ENCODE peak calls at places on chromosomes 16 and 17, in eight cellular contexts. E is cardiac muscle cell, N is mammary epithelial cell, C is small intestine, W is spleen, Y is heart left ventricle, V is psoas muscle, S is aorta. H is an unnamed sample.

GRCh38 chr17:79306688-79307323 is 232.2 kb downstream of the ENGASE start:
- DNase-seq in Y (peak; percentile 35), V (peak; percentile 90), C (no peak), W (no peak), E (no peak), S (peak; percentile 88), N (no peak), H (no peak)

GRCh38 chr17:41621916-41622315 is 2.5 kb downstream of the KRT17 start:
- DNase-seq in E (no peak), N (peak; percentile 60), Y (no peak), S (peak; percentile 37), C (no peak), W (no peak), V (no peak), H (no peak)

GRCh38 chr17:67414559-67414958 is 37.5 kb downstream of the PITPNC1 start:
- DNase-seq in Y (no peak), N (no peak), C (no peak), W (no peak), V (no peak), S (no peak), E (no peak), H (no peak)

GRCh38 chr16:27780468-27781194 is 230.7 kb downstream of the KATNIP start:
- DNase-seq in W (peak; percentile 58), V (no peak), C (no peak), Y (no peak), N (no peak), S (no peak), E (no peak), H (no peak)

GRCh38 chr17:71983828-71984227 is 137.0 kb upstream of the SOX9 start:
- DNase-seq in Y (no peak), V (no peak), S (no peak), N (peak; percentile 69), C (no peak), E (no peak), W (no peak), H (no peak)

GRCh38 chr16:79509221-79509631 is 91.3 kb downstream of the MAF start:
- DNase-seq in S (peak; percentile 80), E (no peak), W (no peak), Y (peak; percentile 49), N (no peak), C (no peak), V (peak; percentile 76), H (no peak)

GRCh38 chr17:6843241-6843890 is 11.8 kb upstream of the TEKT1 start:
- DNase-seq in S (no peak), W (no peak), Y (no peak), V (no peak), C (peak; percentile 44), E (peak; percentile 69), N (peak; percentile 42), H (peak; percentile 54)

GRCh38 chr17:46870116-46870803 is 18.9 kb downstream of the WNT9B start:
- DNase-seq in V (no peak), S (no peak), C (peak; percentile 94), N (no peak), W (no peak), Y (no peak), E (no peak), H (no peak)

GRCh38 chr16:23871924-23872323 is 36.1 kb downstream of the PRKCB start:
- DNase-seq in Y (no peak), W (no peak), C (no peak), E (no peak), S (no peak), V (no peak), N (no peak), H (no peak)

GRCh38 chr16:2297506-2297860 is 29.6 kb upstream of the RNPS1 start:
- DNase-seq in N (no peak), S (no peak), C (no peak), V (no peak), W (no peak), Y (no peak), E (no peak), H (no peak)

GRCh38 chr17:80712610-80713009 is 168.0 kb downstream of the RPTOR start:
- DNase-seq in N (no peak), Y (no peak), C (no peak), V (no peak), S (no peak), E (no peak), W (no peak), H (no peak)

GRCh38 chr16:31916056-31916488 is 42.5 kb downstream of the ZNF267 start:
- DNase-seq in W (no peak), V (no peak), N (no peak), C (no peak), Y (no peak), E (no peak), S (no peak), H (no peak)

DNA sequence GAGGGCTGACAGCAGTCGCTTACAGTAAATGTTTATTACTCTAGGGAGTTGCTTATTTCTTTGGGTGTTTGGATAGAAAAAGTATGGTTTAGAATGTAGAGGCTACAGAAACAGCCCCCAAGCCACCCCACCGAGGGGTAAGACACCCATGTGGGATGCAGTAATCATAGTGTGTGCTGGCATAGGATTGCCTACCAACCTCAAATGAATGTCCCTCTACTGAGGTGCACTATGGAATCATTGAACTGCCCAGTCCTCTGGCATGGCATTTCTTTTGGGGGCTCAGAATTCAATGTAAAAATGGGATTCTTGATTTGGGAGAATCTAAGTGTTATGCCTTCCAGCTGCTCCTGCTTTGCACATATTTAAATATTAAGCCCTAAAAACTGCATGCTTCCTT is 46.8 kb downstream of the ZNF267 start:
- DNase-seq in V (no peak), C (no peak), E (no peak), S (no peak), Y (no peak), W (no peak), N (no peak), H (no peak)
- H3K9me3 ChIP-seq in V (peaks cover 59% of the 10 kb centered on the region), C (peaks cover 5% of the 10 kb centered on the region), E (peaks cover 18% of the 10 kb centered on the region), S (peaks cover 13% of the 10 kb centered on the region), Y (peaks cover 98% of the 10 kb centered on the region), W (peaks cover 100% of the 10 kb centered on the region), N (peaks cover 50% of the 10 kb centered on the region), H (peaks cover 98% of the 10 kb centered on the region)

DNA sequence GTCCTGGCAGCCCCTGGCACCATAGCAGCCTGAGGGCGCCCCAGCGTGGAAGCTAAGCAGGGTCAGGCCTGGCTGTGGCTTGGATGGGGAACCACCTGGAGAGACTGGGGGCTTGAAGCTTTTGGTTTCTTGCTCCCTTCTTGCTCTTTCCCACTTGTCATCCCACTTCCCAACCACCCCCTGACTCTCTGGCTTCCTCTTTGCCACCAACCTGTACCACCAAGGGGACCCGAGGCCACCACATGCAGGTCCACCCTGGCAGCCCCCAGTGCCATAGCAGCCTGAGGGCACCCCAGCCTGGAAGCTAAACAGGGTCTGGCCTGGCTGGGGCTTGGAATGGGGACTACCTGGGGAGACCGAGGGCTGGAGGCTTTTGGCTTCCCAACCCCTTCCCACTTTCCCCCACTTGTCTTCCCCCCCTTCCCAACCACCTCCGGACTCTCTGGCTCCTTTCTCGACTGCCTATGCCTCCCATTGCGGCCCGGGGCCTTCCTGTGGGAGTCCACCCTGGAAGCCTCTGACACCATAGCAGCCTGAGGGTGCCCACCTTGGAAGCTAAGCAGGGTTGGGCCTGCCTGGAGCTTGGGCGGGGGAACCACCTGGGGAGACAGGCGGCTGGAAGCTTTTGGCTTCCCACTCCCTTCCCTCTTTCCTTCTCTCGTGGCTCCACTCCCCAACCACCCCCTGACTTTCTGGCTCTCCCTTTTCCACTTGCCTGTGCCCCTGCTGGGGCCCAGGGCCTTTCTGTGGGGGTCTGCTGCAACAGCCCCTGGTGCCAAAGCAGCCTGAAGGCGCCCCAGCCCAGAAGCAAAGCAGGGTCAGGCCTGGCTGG is 2294.4 kb downstream of the TP53TG3F start:
- DNase-seq in E (no peak), W (peak; percentile 65), C (no peak), S (no peak), Y (no peak), V (no peak), N (no peak), H (no peak)
- H3K9me3 ChIP-seq in E (no peaks in the 10 kb centered on the region), W (peaks cover 86% of the 10 kb centered on the region), C (peaks cover 7% of the 10 kb centered on the region), S (no peaks in the 10 kb centered on the region), Y (peaks cover 9% of the 10 kb centered on the region), V (peaks cover 7% of the 10 kb centered on the region), N (peaks cover 33% of the 10 kb centered on the region), H (no peaks in the 10 kb centered on the region)

DNA sequence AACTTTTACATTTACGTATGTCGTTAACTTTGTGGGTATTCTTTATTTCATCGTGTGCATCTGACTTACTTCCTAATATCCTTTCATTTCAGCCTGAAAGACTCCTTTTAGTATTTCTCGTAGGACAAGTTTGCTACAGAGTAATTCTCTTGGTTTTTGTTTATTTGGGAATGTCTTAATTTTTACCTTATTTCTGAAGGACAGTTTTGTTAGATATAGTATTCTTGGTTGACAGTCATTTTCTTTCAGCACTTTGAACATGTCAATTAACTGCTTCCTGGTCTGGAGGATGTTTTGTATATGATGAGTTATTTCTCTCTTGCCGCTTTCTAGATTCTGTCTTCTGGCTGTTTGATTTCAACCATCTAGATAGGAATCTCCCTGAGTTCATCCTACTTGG is 109.2 kb upstream of the NACA2 start:
- DNase-seq in N (no peak), Y (no peak), V (no peak), S (no peak), C (no peak), E (no peak), W (no peak), H (no peak)
- H3K9me3 ChIP-seq in N (peaks cover 7% of the 10 kb centered on the region), Y (peaks cover 61% of the 10 kb centered on the region), V (peaks cover 41% of the 10 kb centered on the region), S (peaks cover 4% of the 10 kb centered on the region), C (no peaks in the 10 kb centered on the region), E (no peaks in the 10 kb centered on the region), W (peaks cover 71% of the 10 kb centered on the region), H (peaks cover 55% of the 10 kb centered on the region)

GRCh38 chr17:22461460-22462145 is 769.3 kb downstream of the KCNJ18 start:
- DNase-seq in V (no peak), S (no peak), Y (no peak), N (no peak), E (no peak), W (no peak), C (no peak), H (no peak)

GRCh38 chr17:22459953-22460350 is 767.6 kb downstream of the KCNJ18 start:
- DNase-seq in E (no peak), V (no peak), Y (no peak), C (no peak), S (no peak), W (no peak), N (no peak), H (no peak)

GRCh38 chr17:22462461-22462860 is 770.1 kb downstream of the KCNJ18 start:
- DNase-seq in E (no peak), W (no peak), C (no peak), V (no peak), S (no peak), N (no peak), Y (no peak), H (no peak)

GRCh38 chr17:22459331-22459952 is 767.1 kb downstream of the KCNJ18 start:
- DNase-seq in S (no peak), E (no peak), V (no peak), C (no peak), N (no peak), Y (no peak), W (no peak), H (no peak)

GRCh38 chr17:22460461-22461063 is 768.2 kb downstream of the KCNJ18 start:
- DNase-seq in W (no peak), V (no peak), S (no peak), N (no peak), Y (no peak), C (no peak), E (no peak), H (no peak)
- H3K9me3 ChIP-seq in W (peaks cover 51% of the 10 kb centered on the region), V (no peaks in the 10 kb centered on the region), S (no peaks in the 10 kb centered on the region), N (peaks cover 23% of the 10 kb centered on the region), Y (no peaks in the 10 kb centered on the region), C (peaks cover 4% of the 10 kb centered on the region), E (no peaks in the 10 kb centered on the region), H (no peaks in the 10 kb centered on the region)